ENCODE peak calls at places on chromosomes 13 and 19, in five cellular contexts. T, U, D, S and P are unnamed samples. For H3K4me1, the result is how much of the 10 kb centered on the place peaks cover.

GRCh38 chr13:41383400-41383799 is 72.3 kb downstream of the NAA16 start:
- DNase-seq in D (no peak), T (no peak), U (peak), S (no peak), P (no peak)

GRCh38 chr13:74778946-74779345 is 644.7 kb upstream of the KLF12 start:
- DNase-seq in S (no peak), U (peak), T (no peak), D (no peak), P (no peak)

GRCh38 chr13:94712812-94713555 is 639 bp upstream of the SOX21 start:
- DNase-seq in S (peak), U (peak), D (no peak), T (no peak), P (no peak)

GRCh38 chr13:102724923-102725322 is 30.1 kb upstream of the METTL21C start:
- DNase-seq in D (no peak), T (no peak), S (peak), U (peak), P (peak)

GRCh38 chr19:35138305-35138799 is 272 bp upstream of the FXYD1 start:
- DNase-seq in S (no peak), U (peak), D (peak), T (no peak), P (no peak)

GRCh38 chr19:46478356-46478986 is 7.1 kb upstream of the PNMA8A start:
- DNase-seq in T (no peak), S (peak), D (no peak), U (peak), P (no peak)

GRCh38 chr19:55261671-55262126 is 2.9 kb upstream of the PPP6R1 start:
- DNase-seq in S (no peak), T (no peak), D (no peak), U (no peak), P (no peak)

GRCh38 chr13:95038949-95039348 is 262.3 kb downstream of the ABCC4 start:
- DNase-seq in D (no peak), T (no peak), U (no peak), S (no peak), P (no peak)

GRCh38 chr19:16920816-16921529 is 32.2 kb downstream of the F2RL3 start:
- DNase-seq in U (peak), T (no peak), S (no peak), D (no peak), P (peak)

GRCh38 chr19:10269333-10270179 is 1.4 kb upstream of the ICAM1 start:
- DNase-seq in U (peak), S (peak), T (peak), D (peak), P (peak)

GRCh38 chr13:47396915-47397314 is 500.1 kb upstream of the HTR2A start:
- DNase-seq in S (no peak), D (no peak), T (no peak), U (no peak), P (no peak)

DNA sequence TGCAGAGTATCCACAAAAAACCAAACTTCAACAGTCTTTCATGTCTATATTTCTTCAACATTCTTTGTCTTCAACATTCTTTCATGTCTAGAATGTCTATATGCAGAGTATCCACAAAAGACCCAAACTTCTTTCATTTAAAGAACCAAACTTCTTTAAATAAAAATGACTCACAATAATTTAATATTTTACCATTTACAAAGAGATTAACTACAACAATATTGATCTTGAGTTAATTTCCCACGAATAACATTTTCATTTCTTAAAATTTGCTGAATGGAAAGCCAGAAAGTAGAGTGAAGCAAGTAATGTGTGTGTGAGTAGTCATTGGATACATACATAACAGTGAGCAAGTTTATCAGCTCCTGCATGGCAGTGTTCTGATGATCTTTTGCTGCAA is 1069.7 kb downstream of the EFNB2 start:
- DNase-seq in D (no peak), T (no peak), U (no peak), S (no peak), P (no peak)
- H3K4me1 ChIP-seq in D (under half), T (under half), U (under half), S (under half), P (under half)

DNA sequence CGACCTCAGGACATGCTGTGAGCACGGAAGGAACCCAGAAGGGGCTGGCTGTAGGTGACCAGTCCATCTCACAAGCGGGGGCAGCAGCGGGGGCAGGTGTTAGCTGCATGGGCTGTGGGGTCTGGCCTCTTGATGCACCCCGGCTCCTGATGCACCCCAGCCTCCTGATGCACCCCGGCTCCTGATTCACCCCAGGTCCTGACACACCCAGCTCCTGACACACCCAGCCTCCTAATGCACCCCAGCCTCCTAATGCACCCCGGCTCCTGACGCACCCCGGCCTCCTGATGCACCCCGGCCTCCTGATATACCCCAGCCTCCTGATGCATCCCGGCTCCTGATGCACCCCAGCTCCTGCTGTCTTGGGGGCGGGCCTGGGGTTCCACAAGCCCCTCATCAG is 7.4 kb downstream of the LSM7 start:
- DNase-seq in T (no peak), U (no peak), D (no peak), S (no peak), P (no peak)
- H3K4me1 ChIP-seq in T (under half), U (under half), D (under half), S (under half), P (under half)

GRCh38 chr19:43723588-43723987 is 7.7 kb downstream of the IRGC start:
- DNase-seq in T (no peak), S (peak), D (no peak), U (peak), P (no peak)
- H3K4me1 ChIP-seq in T (under half), S (under half), D (under half), U (under half), P (under half)

DNA sequence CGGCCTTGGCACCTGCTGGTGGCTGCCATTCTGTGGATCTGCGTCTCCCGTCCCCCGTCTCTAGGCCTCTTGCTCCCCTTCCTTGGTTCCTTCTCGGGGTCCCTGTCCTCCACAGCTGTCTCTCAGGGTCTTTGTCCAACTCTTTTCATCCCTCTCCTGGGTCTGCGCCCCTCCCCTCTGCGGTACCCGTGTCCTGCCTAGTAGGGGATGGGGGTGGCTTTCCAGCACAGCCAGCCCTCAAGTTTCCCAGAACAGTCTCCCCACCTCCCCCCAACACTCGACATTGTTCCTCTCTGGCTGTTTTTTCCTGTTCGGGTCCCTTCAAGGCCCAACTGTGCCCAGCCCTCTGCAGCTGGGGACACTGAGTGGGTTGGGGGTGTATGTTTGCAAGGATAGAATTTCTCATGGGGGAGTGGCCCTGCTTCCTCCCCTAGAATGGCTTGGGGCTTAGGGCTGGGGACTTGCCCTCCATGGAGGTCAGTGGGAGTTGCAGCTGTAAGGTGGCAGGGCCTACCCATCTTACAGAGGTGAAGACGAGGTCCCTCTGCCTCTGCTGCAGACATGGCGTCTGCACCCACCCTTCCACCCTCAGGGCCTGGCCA is 762 bp upstream of the ADM5 start:
- DNase-seq in U (no peak), T (no peak), D (no peak), S (no peak), P (no peak)
- H3K4me1 ChIP-seq in U (under half), T (under half), D (under half), S (under half), P (under half)

DNA sequence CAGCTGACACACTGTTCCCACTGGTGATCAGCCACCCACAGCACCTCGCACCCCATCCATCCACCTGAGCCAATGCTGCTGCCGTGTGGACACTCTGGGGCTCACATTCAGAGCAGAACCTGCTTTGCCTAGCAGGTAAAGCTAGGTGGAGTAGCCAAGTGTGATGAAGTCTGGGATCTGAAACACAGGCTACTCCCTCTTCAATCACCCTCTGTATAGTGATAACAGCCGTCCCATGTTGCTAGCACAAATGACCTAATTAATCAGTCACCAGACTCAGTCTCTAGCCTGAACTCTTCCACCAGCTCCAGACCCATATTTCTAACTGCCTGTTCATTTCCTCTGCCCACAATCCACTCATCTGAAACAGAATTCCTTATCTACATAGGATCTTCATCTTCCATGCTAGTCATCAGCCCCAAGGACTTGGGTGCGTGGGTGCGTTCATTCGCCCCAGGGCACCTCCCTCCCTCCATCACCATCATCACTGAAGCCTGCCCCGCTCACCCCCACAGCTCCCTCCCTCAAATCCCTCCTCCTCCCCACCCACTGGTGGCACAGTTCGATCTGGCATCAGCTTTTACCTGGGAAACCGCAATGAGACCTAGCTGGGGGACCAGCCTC is 19.8 kb downstream of the STK24 start:
- DNase-seq in S (no peak), T (no peak), D (no peak), U (no peak), P (no peak)
- H3K4me1 ChIP-seq in S (under half), T (under half), D (under half), U (under half), P (under half)

DNA sequence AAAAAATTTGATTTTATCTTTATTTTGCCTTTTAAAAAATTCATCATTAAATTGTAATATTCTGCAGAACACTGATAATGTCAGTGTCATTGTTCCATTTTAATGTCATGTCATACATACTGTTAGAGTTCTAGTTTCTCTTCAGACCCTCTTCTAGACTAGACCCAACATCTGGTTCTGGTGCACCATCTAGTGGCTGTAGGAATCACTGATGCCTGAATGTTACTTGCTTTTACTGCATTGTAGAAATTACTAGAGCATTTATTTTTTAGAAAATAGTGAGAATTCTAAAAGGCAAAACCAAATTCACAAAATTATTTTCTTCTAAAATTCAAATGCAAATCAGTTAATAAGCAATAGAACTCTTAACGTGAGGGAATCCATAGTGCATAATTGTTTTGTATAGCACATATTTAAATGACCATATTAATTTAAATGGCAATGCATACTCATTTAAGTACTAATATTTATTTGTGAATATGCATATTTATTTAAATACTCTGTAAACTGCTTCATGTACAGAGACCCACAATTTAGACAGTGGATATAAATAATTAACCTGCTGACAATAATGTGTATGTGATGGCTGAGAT is 425.7 kb downstream of the KLF12 start:
- DNase-seq in D (peak), S (peak), U (peak), T (peak), P (peak)
- H3K4me1 ChIP-seq in D (under half), S (under half), U (under half), T (under half), P (under half)

GRCh38 chr19:1846517-1847205 is 1.6 kb downstream of the REXO1 start:
- DNase-seq in S (no peak), D (no peak), T (no peak), U (no peak), P (no peak)
- H3K4me1 ChIP-seq in S (under half), D (under half), T (under half), U (under half), P (under half)

DNA sequence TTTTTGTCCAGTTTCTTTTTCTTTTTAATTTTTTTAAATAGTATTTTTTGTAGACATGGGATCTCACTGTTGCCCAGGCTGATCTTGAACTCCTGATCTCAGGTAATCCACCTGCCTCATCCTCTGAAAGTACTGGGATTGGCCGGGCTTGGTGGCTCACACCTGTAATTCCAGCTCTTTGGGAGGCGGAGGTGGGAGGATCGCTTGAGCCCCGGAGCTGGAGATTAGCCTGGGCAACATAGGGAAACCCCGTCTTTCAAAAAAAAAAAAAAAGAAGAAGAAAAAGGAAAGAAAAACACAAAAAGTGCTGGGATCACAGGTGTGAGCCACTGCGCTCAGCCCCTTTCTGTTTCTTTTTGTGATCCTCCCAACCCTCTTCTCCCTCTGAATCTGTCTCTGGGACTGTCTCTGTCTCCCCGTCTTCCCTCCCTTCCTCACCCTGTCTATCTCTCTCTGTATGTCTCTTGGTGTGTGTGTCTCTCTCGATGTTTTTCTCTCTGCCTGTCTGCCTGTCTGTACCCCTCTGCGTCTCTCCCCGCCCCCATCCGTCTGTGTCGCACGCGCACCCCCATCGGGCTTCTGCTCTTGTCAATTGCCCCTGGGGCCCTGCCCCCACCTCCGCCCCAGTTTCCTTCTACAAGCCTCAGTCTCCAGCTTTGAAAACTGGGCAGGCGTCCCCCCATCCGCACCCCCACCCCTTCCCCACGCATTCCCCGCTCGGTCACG is 554 bp upstream of the ZFP36 start:
- DNase-seq in S (no peak), T (no peak), U (no peak), D (no peak), P (no peak)
- H3K4me1 ChIP-seq in S (half or more), T (under half), U (under half), D (under half), P (half or more)

GRCh38 chr13:113838711-113839201 is 25.1 kb downstream of the GAS6 start:
- DNase-seq in T (no peak), U (no peak), S (no peak), D (no peak), P (no peak)

GRCh38 chr13:113834496-113835200 is 29.2 kb downstream of the GAS6 start:
- DNase-seq in D (no peak), U (no peak), T (no peak), S (no peak), P (no peak)

GRCh38 chr13:113837554-113838355 is 26.1 kb downstream of the GAS6 start:
- DNase-seq in S (peak), U (peak), T (no peak), D (peak), P (peak)

GRCh38 chr13:113835461-113836274 is 28.2 kb downstream of the GAS6 start:
- DNase-seq in T (no peak), S (peak), D (no peak), U (peak), P (no peak)

GRCh38 chr13:113836917-113837553 is 26.8 kb downstream of the GAS6 start:
- DNase-seq in S (peak), T (no peak), U (peak), D (peak), P (no peak)
- H3K4me1 ChIP-seq in S (half or more), T (under half), U (under half), D (under half), P (under half)

GRCh38 chr13:51825165-51825592 is 19.8 kb downstream of the TMEM272 start:
- DNase-seq in U (no peak), S (no peak), D (no peak), T (no peak), P (no peak)
- H3K4me1 ChIP-seq in U (under half), S (under half), D (under half), T (under half), P (under half)